ENCODE peak calls at places on chromosomes 6 and 20, in five cellular contexts. M is activated CD4-positive, alpha-beta T cell treated with anti-CD3 and anti-CD28 coated beads, Interleukin-2, amount 50 U/mL, for 24 hours; U is left colon; Y is mammary epithelial cell; V is breast epithelium. T is an unnamed sample.

GRCh38 chr6:167560673-167561569 is 236.0 kb downstream of the TTLL2 start:
- DNase-seq in M (no peak), U (no peak), Y (no peak), V (no peak), T (no peak)

GRCh38 chr20:9884061-9884460 is 45.2 kb upstream of the PAK5 start:
- DNase-seq in M (no peak), U (no peak), Y (no peak), V (no peak), T (no peak)

GRCh38 chr20:38152175-38153010 is 12.7 kb downstream of the TGM2 start:
- DNase-seq in M (no peak), U (peak; percentile 80), Y (no peak), V (no peak), T (peak; percentile 27)

GRCh38 chr6:25748049-25748448 is 6.5 kb upstream of the SLC17A4 start:
- DNase-seq in M (no peak), U (no peak), Y (no peak), V (no peak), T (no peak)

GRCh38 chr20:38825901-38826625 is 20.6 kb downstream of the PPP1R16B start:
- DNase-seq in M (no peak), U (no peak), Y (peak; percentile 30), V (no peak), T (no peak)

GRCh38 chr6:113953346-113953745 is 17.6 kb downstream of the HDAC2 start:
- DNase-seq in M (no peak), U (no peak), Y (peak; percentile 5), V (no peak), T (no peak)

GRCh38 chr20:37288091-37288490 is 1.4 kb upstream of the MANBAL start:
- DNase-seq in M (no peak), U (no peak), Y (peak; percentile 55), V (no peak), T (no peak)

GRCh38 chr20:62064788-62065668 is 653 bp downstream of the TAF4 start:
- DNase-seq in M (no peak), U (peak; percentile 54), Y (no peak), V (peak; percentile 52), T (peak; percentile 26)

GRCh38 chr20:62489186-62489939 is 13.6 kb upstream of the GATA5 start:
- DNase-seq in M (no peak), U (no peak), Y (peak; percentile 65), V (no peak), T (no peak)

GRCh38 chr20:44279228-44279627 is 31.8 kb downstream of the FITM2 start:
- DNase-seq in M (no peak), U (no peak), Y (peak; percentile 24), V (no peak), T (no peak)

GRCh38 chr6:33771342-33772113 is 17.4 kb downstream of the LEMD2 start:
- DNase-seq in M (peak; percentile 43), U (peak; percentile 74), Y (peak; percentile 51), V (no peak), T (peak; percentile 73)

GRCh38 chr20:63367446-63368055 is 6.4 kb upstream of the CHRNA4 start:
- DNase-seq in M (no peak), U (no peak), Y (no peak), V (no peak), T (no peak)

GRCh38 chr20:47561175-47561574 is 59.5 kb downstream of the NCOA3 start:
- DNase-seq in M (no peak), U (no peak), Y (no peak), V (no peak), T (no peak)

GRCh38 chr6:84641076-84641475 is 123.3 kb downstream of the TBX18 start:
- DNase-seq in M (no peak), U (no peak), Y (no peak), V (no peak), T (no peak)

GRCh38 chr6:169473663-169474062 is 220.0 kb upstream of the THBS2 start:
- DNase-seq in M (no peak), U (no peak), Y (no peak), V (no peak), T (no peak)

GRCh38 chr20:60011512-60012507 is 53.6 kb downstream of the CDH26 start:
- DNase-seq in M (no peak), U (no peak), Y (no peak), V (no peak), T (peak; percentile 14)

GRCh38 chr20:19451591-19452295 is 239.3 kb downstream of the SLC24A3 start:
- DNase-seq in M (no peak), U (no peak), Y (no peak), V (no peak), T (no peak)

GRCh38 chr6:127586372-127586771 is 9.4 kb downstream of the C6orf58 start:
- DNase-seq in M (no peak), U (peak; percentile 10), Y (no peak), V (no peak), T (no peak)

GRCh38 chr6:30741789-30742315 is 635 bp downstream of the FLOT1 start:
- DNase-seq in M (no peak), U (no peak), Y (peak; percentile 41), V (no peak), T (no peak)

GRCh38 chr6:148365037-148365436 is 22.4 kb downstream of the SASH1 start:
- DNase-seq in M (no peak), U (no peak), Y (no peak), V (no peak), T (no peak)

GRCh38 chr20:3047486-3048419 is 1.9 kb downstream of the MRPS26 start:
- DNase-seq in M (no peak), U (no peak), Y (no peak), V (no peak), T (no peak)

GRCh38 chr6:99867026-99867425 is 127.0 kb downstream of the MCHR2 start:
- DNase-seq in M (no peak), U (no peak), Y (no peak), V (no peak), T (no peak)

GRCh38 chr6:108665495-108666196 is 104.9 kb downstream of the FOXO3 start:
- DNase-seq in M (no peak), U (no peak), Y (peak; percentile 53), V (no peak), T (peak; percentile 6)

GRCh38 chr6:6927437-6928361 is 180.1 kb upstream of the RREB1 start:
- DNase-seq in M (no peak), U (no peak), Y (no peak), V (no peak), T (no peak)

GRCh38 chr6:33616913-33617312 is 4.2 kb upstream of the ITPR3 start:
- DNase-seq in M (no peak), U (no peak), Y (no peak), V (no peak), T (no peak)

GRCh38 chr6:131949909-131950766 is 1.0 kb downstream of the CCN2 start:
- DNase-seq in M (no peak), U (peak; percentile 84), Y (peak; percentile 85), V (peak; percentile 71), T (peak; percentile 18)

GRCh38 chr6:150196942-150197745 is 54.3 kb downstream of the PPP1R14C start:
- DNase-seq in M (no peak), U (peak; percentile 56), Y (no peak), V (no peak), T (no peak)

GRCh38 chr6:147941143-147941542 is 401.5 kb upstream of the SASH1 start:
- DNase-seq in M (no peak), U (no peak), Y (peak; percentile 66), V (no peak), T (no peak)

GRCh38 chr6:167093922-167094432 is 28.9 kb upstream of the CCR6 start:
- DNase-seq in M (peak; percentile 39), U (peak; percentile 60), Y (no peak), V (no peak), T (peak; percentile 76)

GRCh38 chr6:85498596-85499258 is 48.8 kb downstream of the NT5E start:
- DNase-seq in M (no peak), U (no peak), Y (peak; percentile 83), V (no peak), T (no peak)

T was measured in activated naive CD8-positive, alpha-beta T cell treated with anti-CD3 and anti-CD28 coated beads for 36 hours.